ENCODE peak calls at places on chromosomes 3 and 15, in four cellular contexts. One of them, this sample, is unnamed. For H3K4me1, the result is how much of the 10 kb centered on the place peaks cover.

GRCh38 chr15:74032606-74033561 is 38.4 kb downstream of the PML start:
- DNase-seq in osteoblast: no peak
- DNase-seq in OCI-LY7: no peak
- DNase-seq in ovary: no peak
- DNase-seq in this sample: no peak

GRCh38 chr15:91021516-91022074 is 799 bp downstream of the VPS33B start:
- DNase-seq in osteoblast: no peak
- DNase-seq in ovary: no peak
- DNase-seq in OCI-LY7: peak
- DNase-seq in this sample: no peak

GRCh38 chr15:72486144-72486543 is 12.0 kb downstream of the ARIH1 start:
- DNase-seq in ovary: no peak
- DNase-seq in osteoblast: no peak
- DNase-seq in OCI-LY7: no peak
- DNase-seq in this sample: no peak

GRCh38 chr15:72685925-72686794 is at the start of the genes BBS4 and HIGD2B:
- DNase-seq in osteoblast: peak
- DNase-seq in ovary: peak
- DNase-seq in OCI-LY7: peak
- DNase-seq in this sample: peak

GRCh38 chr3:133812872-133813271 is 7.3 kb downstream of the SRPRB start:
- DNase-seq in OCI-LY7: no peak
- DNase-seq in ovary: no peak
- DNase-seq in osteoblast: no peak
- DNase-seq in this sample: no peak

GRCh38 chr3:13017361-13018038 is 55.7 kb downstream of the IQSEC1 start:
- DNase-seq in OCI-LY7: no peak
- DNase-seq in ovary: no peak
- DNase-seq in osteoblast: peak
- DNase-seq in this sample: no peak

GRCh38 chr15:71547066-71547465 is 263.3 kb upstream of the NR2E3 start:
- DNase-seq in OCI-LY7: no peak
- DNase-seq in osteoblast: no peak
- DNase-seq in ovary: no peak
- DNase-seq in this sample: no peak

GRCh38 chr15:100999369-100999768 is 80.2 kb downstream of the LRRK1 start:
- DNase-seq in OCI-LY7: no peak
- DNase-seq in ovary: no peak
- DNase-seq in osteoblast: no peak
- DNase-seq in this sample: no peak

GRCh38 chr3:94004301-94004910 is 24.0 kb downstream of the STX19 start:
- DNase-seq in OCI-LY7: peak
- DNase-seq in ovary: no peak
- DNase-seq in osteoblast: no peak
- DNase-seq in this sample: peak

GRCh38 chr3:40930131-40930538 is 269.2 kb upstream of the CTNNB1 start:
- DNase-seq in OCI-LY7: no peak
- DNase-seq in osteoblast: no peak
- DNase-seq in ovary: no peak
- DNase-seq in this sample: no peak

DNA sequence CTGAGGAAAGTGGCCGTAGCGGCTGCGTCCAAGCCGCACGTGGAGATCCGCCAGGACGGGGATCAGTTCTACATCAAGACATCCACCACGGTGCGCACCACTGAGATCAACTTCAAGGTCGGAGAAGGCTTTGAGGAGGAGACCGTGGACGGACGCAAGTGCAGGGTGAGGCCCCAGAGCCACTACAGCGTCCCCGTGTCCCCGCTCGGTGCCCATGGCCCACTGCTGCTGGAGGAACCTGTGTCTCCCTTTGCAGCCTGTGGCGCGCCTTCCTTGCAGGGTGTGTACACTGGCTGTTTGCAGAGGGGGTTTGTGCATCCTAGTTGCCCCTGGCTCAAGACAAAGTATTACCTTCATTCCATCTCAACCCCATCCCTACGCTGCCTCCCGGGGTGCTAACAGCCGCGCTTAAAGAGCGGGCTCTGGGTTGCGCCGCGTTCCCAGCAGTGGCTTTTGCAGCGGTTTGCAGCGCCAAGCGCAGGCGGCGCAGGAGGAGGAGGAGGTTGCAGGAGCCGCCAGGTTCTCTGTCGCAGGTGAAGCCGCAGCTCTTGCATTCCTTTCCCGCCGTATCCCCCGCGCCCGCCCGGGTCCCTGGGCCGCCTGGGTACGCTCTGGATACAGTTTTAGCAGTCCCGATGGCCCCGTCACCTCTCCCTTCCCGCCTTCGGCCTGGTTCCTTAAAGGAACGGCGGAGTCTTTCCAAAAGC is 1.1 kb downstream of the CRABP1 start:
- DNase-seq in osteoblast: no peak
- DNase-seq in ovary: no peak
- DNase-seq in OCI-LY7: no peak
- DNase-seq in this sample: no peak
- H3K4me3 ChIP-seq in osteoblast: no peak
- H3K4me3 ChIP-seq in ovary: no peak
- H3K4me3 ChIP-seq in OCI-LY7: no peak
- H3K4me3 ChIP-seq in this sample: peak

GRCh38 chr15:40943764-40944365 is 9.4 kb upstream of the CHAC1 start:
- DNase-seq in OCI-LY7: no peak
- DNase-seq in osteoblast: peak
- DNase-seq in ovary: no peak
- DNase-seq in this sample: no peak
- H3K4me1 ChIP-seq in OCI-LY7: under half
- H3K4me1 ChIP-seq in osteoblast: under half
- H3K4me1 ChIP-seq in ovary: under half
- H3K4me1 ChIP-seq in this sample: under half

DNA sequence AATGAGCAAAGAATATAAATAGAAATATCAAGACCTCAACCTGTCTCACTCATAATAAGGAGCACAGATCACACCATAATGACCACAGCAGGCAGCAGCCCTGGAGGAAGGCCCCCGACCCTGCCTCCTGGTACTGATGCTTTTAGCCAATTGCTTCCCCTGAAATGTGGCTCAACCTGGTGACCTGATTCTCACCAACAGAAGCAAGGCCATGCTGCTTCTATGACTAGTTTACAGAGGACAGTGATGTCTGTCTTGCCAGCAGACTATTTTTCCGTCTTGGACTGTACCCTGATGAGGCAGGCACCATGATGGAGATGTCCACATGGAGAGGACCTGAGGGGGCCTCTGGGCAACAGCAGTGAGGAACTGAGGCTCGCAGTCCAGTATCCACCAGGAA is 18.0 kb downstream of the SLC41A3 start:
- DNase-seq in OCI-LY7: no peak
- DNase-seq in osteoblast: no peak
- DNase-seq in ovary: no peak
- DNase-seq in this sample: no peak
- H3K4me3 ChIP-seq in OCI-LY7: no peak
- H3K4me3 ChIP-seq in osteoblast: no peak
- H3K4me3 ChIP-seq in ovary: no peak
- H3K4me3 ChIP-seq in this sample: no peak

GRCh38 chr3:171748341-171748918 is 61.9 kb downstream of the PLD1 start:
- DNase-seq in ovary: no peak
- DNase-seq in osteoblast: no peak
- DNase-seq in OCI-LY7: no peak
- DNase-seq in this sample: no peak
- H3K4me1 ChIP-seq in ovary: under half
- H3K4me1 ChIP-seq in osteoblast: under half
- H3K4me1 ChIP-seq in OCI-LY7: under half
- H3K4me1 ChIP-seq in this sample: under half

DNA sequence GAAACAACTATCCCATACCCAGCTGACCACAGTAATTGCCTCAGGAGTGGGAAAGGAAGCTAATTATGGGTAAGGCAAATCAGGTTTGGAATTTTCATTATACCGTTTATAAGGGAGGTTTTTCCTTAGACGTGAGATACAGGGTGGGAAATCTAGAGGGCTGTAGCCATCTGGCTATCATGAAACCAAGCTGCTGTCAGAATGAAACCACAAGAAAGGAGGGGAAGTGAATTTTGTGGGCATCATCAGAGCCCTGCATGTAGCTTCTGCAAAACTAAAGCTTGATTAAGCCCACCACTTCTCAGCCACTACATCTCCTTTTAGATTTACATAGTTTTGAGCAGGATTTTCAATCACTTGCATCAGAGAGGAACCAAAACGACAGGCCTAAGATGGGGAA is 893.5 kb downstream of the TUSC7 start:
- DNase-seq in OCI-LY7: peak
- DNase-seq in osteoblast: no peak
- DNase-seq in ovary: no peak
- DNase-seq in this sample: no peak
- H3K4me3 ChIP-seq in OCI-LY7: no peak
- H3K4me3 ChIP-seq in osteoblast: no peak
- H3K4me3 ChIP-seq in ovary: no peak
- H3K4me3 ChIP-seq in this sample: no peak

DNA sequence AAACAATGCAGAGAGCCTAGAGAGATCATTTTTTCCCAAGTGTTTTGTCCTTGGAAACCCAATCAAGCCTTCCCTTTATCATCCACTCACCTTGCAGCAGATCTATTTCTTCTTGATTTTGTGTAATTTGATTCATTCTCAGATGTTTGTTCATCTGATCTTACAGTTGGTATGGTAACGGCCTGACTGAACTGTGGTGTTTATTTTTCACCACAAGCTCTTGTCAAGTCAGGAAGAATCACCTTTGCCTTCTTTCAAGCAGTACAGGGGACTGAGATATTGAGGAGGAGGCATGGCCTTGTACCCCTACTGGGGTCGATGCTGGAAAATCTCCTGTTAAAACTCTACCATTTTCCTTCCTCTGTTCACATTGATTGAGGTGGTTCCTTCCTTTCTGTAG is 361.4 kb upstream of the CFAP20DC start:
- DNase-seq in osteoblast: no peak
- DNase-seq in OCI-LY7: no peak
- DNase-seq in ovary: no peak
- DNase-seq in this sample: no peak
- H3K4me1 ChIP-seq in osteoblast: under half
- H3K4me1 ChIP-seq in OCI-LY7: under half
- H3K4me1 ChIP-seq in ovary: under half
- H3K4me1 ChIP-seq in this sample: under half

GRCh38 chr3:63910873-63911272 is 1.3 kb downstream of the SCAANT1 start:
- DNase-seq in osteoblast: peak
- DNase-seq in OCI-LY7: peak
- DNase-seq in ovary: no peak
- DNase-seq in this sample: no peak

GRCh38 chr3:63909431-63909830 is 2.8 kb downstream of the SCAANT1 start:
- DNase-seq in osteoblast: peak
- DNase-seq in OCI-LY7: no peak
- DNase-seq in ovary: no peak
- DNase-seq in this sample: no peak

GRCh38 chr3:63911901-63912767 is at the start of gene SCAANT1:
- DNase-seq in osteoblast: peak
- DNase-seq in ovary: peak
- DNase-seq in OCI-LY7: peak
- DNase-seq in this sample: peak

GRCh38 chr3:63912768-63913588 is 795 bp upstream of the SCAANT1 start:
- DNase-seq in ovary: peak
- DNase-seq in OCI-LY7: peak
- DNase-seq in osteoblast: peak
- DNase-seq in this sample: no peak

DNA sequence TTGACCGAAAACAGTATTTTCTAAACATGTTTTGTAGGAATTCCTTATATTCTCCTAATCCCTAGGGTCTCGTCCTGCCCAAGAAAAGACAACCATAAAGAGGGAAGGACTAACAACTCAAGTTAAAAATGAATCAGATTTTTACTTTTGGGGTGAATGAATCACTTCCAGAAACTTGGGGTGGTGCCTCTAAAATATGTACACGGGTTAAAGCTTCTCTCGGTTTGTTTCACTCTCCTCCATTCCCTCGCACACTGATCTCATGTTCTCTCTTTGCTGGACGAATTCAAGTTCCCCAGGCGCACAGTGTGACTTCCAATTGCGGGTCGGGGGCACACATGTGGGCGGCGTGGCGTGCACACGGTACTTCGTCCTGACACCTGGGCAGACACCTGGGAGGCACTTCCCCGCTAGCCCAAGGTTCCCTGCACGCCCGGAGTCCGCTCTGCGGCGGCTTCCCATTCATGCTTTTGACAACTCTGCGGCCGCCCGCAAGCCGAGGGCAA is 735 bp downstream of the SCAANT1 start:
- DNase-seq in ovary: no peak
- DNase-seq in OCI-LY7: no peak
- DNase-seq in osteoblast: peak
- DNase-seq in this sample: no peak
- H3K4me3 ChIP-seq in ovary: peak
- H3K4me3 ChIP-seq in OCI-LY7: peak
- H3K4me3 ChIP-seq in osteoblast: peak
- H3K4me3 ChIP-seq in this sample: peak